ENCODE peak calls at places on chromosomes 2 and 18, in ten cellular contexts. One of them, this sample, is unnamed.

GRCh38 chr18:75218524-75218923 is 7.9 kb downstream of the TSHZ1 start:
- DNase-seq in sigmoid colon: no peak
- DNase-seq in PC-9: no peak
- DNase-seq in right cardiac atrium: no peak
- DNase-seq in A549: no peak
- DNase-seq in uterus: no peak
- DNase-seq in tibial artery: no peak
- DNase-seq in CD4-positive, CD25-positive, alpha-beta regulatory T cell: no peak
- DNase-seq in neural progenitor cell: no peak
- DNase-seq in fibroblast of lung: no peak
- DNase-seq in this sample: no peak

GRCh38 chr2:12507295-12507694 is 209.4 kb upstream of the TRIB2 start:
- DNase-seq in fibroblast of lung: peak; percentile 78
- DNase-seq in A549: no peak
- DNase-seq in CD4-positive, CD25-positive, alpha-beta regulatory T cell: peak; percentile 48
- DNase-seq in tibial artery: no peak
- DNase-seq in neural progenitor cell: no peak
- DNase-seq in uterus: no peak
- DNase-seq in right cardiac atrium: no peak
- DNase-seq in sigmoid colon: no peak
- DNase-seq in PC-9: peak; percentile 78
- DNase-seq in this sample: peak; percentile 52

GRCh38 chr18:34976534-34976898 is 64.7 kb upstream of the MAPRE2 start:
- DNase-seq in CD4-positive, CD25-positive, alpha-beta regulatory T cell: no peak
- DNase-seq in A549: no peak
- DNase-seq in uterus: no peak
- DNase-seq in right cardiac atrium: no peak
- DNase-seq in neural progenitor cell: no peak
- DNase-seq in sigmoid colon: no peak
- DNase-seq in PC-9: no peak
- DNase-seq in fibroblast of lung: no peak
- DNase-seq in tibial artery: peak; percentile 20
- DNase-seq in this sample: no peak

GRCh38 chr2:85713836-85714235 is 19.7 kb downstream of the GNLY start:
- DNase-seq in A549: no peak
- DNase-seq in PC-9: no peak
- DNase-seq in CD4-positive, CD25-positive, alpha-beta regulatory T cell: no peak
- DNase-seq in right cardiac atrium: no peak
- DNase-seq in tibial artery: no peak
- DNase-seq in neural progenitor cell: no peak
- DNase-seq in sigmoid colon: no peak
- DNase-seq in uterus: no peak
- DNase-seq in fibroblast of lung: no peak
- DNase-seq in this sample: no peak

GRCh38 chr2:180523629-180524340 is 456.6 kb upstream of the UBE2E3 start:
- DNase-seq in sigmoid colon: no peak
- DNase-seq in A549: peak; percentile 6
- DNase-seq in fibroblast of lung: peak; percentile 91
- DNase-seq in PC-9: peak; percentile 21
- DNase-seq in neural progenitor cell: no peak
- DNase-seq in tibial artery: no peak
- DNase-seq in right cardiac atrium: no peak
- DNase-seq in uterus: no peak
- DNase-seq in CD4-positive, CD25-positive, alpha-beta regulatory T cell: no peak
- DNase-seq in this sample: no peak

GRCh38 chr2:120626566-120626965 is 109.1 kb upstream of the GLI2 start:
- DNase-seq in right cardiac atrium: no peak
- DNase-seq in fibroblast of lung: no peak
- DNase-seq in sigmoid colon: peak; percentile 15
- DNase-seq in neural progenitor cell: no peak
- DNase-seq in tibial artery: no peak
- DNase-seq in CD4-positive, CD25-positive, alpha-beta regulatory T cell: no peak
- DNase-seq in uterus: no peak
- DNase-seq in A549: no peak
- DNase-seq in PC-9: no peak
- DNase-seq in this sample: no peak

GRCh38 chr2:109558076-109558882 is 55.5 kb downstream of the SEPTIN10 start:
- DNase-seq in sigmoid colon: no peak
- DNase-seq in uterus: no peak
- DNase-seq in neural progenitor cell: no peak
- DNase-seq in right cardiac atrium: no peak
- DNase-seq in tibial artery: no peak
- DNase-seq in CD4-positive, CD25-positive, alpha-beta regulatory T cell: no peak
- DNase-seq in PC-9: peak; percentile 41
- DNase-seq in fibroblast of lung: peak; percentile 86
- DNase-seq in A549: peak; percentile 46
- DNase-seq in this sample: no peak

GRCh38 chr2:210593166-210593565 is 36.8 kb downstream of the CPS1 start:
- DNase-seq in CD4-positive, CD25-positive, alpha-beta regulatory T cell: no peak
- DNase-seq in A549: no peak
- DNase-seq in uterus: no peak
- DNase-seq in neural progenitor cell: no peak
- DNase-seq in sigmoid colon: no peak
- DNase-seq in PC-9: no peak
- DNase-seq in right cardiac atrium: no peak
- DNase-seq in fibroblast of lung: peak; percentile 55
- DNase-seq in tibial artery: no peak
- DNase-seq in this sample: no peak

GRCh38 chr18:30987479-30988241 is 54.9 kb downstream of the DSC3 start:
- DNase-seq in right cardiac atrium: no peak
- DNase-seq in PC-9: peak; percentile 79
- DNase-seq in fibroblast of lung: peak; percentile 19
- DNase-seq in tibial artery: no peak
- DNase-seq in neural progenitor cell: no peak
- DNase-seq in sigmoid colon: no peak
- DNase-seq in CD4-positive, CD25-positive, alpha-beta regulatory T cell: no peak
- DNase-seq in uterus: no peak
- DNase-seq in A549: peak; percentile 28
- DNase-seq in this sample: no peak

GRCh38 chr18:36273347-36273746 is 24.2 kb upstream of the FHOD3 start:
- DNase-seq in right cardiac atrium: no peak
- DNase-seq in PC-9: no peak
- DNase-seq in sigmoid colon: no peak
- DNase-seq in neural progenitor cell: no peak
- DNase-seq in uterus: no peak
- DNase-seq in fibroblast of lung: no peak
- DNase-seq in CD4-positive, CD25-positive, alpha-beta regulatory T cell: no peak
- DNase-seq in tibial artery: no peak
- DNase-seq in A549: no peak
- DNase-seq in this sample: no peak

GRCh38 chr2:226600184-226600583 is 199.4 kb downstream of the IRS1 start:
- DNase-seq in PC-9: no peak
- DNase-seq in neural progenitor cell: no peak
- DNase-seq in sigmoid colon: no peak
- DNase-seq in A549: no peak
- DNase-seq in fibroblast of lung: peak; percentile 69
- DNase-seq in CD4-positive, CD25-positive, alpha-beta regulatory T cell: no peak
- DNase-seq in right cardiac atrium: no peak
- DNase-seq in uterus: no peak
- DNase-seq in tibial artery: no peak
- DNase-seq in this sample: no peak

GRCh38 chr18:13264986-13265900 is 46.7 kb downstream of the LDLRAD4 start:
- DNase-seq in tibial artery: no peak
- DNase-seq in CD4-positive, CD25-positive, alpha-beta regulatory T cell: no peak
- DNase-seq in fibroblast of lung: no peak
- DNase-seq in right cardiac atrium: no peak
- DNase-seq in neural progenitor cell: no peak
- DNase-seq in uterus: no peak
- DNase-seq in PC-9: no peak
- DNase-seq in A549: no peak
- DNase-seq in sigmoid colon: no peak
- DNase-seq in this sample: no peak

GRCh38 chr18:6732952-6733351 is 3.4 kb downstream of the ARHGAP28 start:
- DNase-seq in PC-9: no peak
- DNase-seq in right cardiac atrium: no peak
- DNase-seq in neural progenitor cell: no peak
- DNase-seq in fibroblast of lung: no peak
- DNase-seq in tibial artery: no peak
- DNase-seq in A549: no peak
- DNase-seq in sigmoid colon: no peak
- DNase-seq in uterus: no peak
- DNase-seq in CD4-positive, CD25-positive, alpha-beta regulatory T cell: no peak
- DNase-seq in this sample: no peak

GRCh38 chr18:48750485-48751175 is 200.1 kb downstream of the SMAD7 start:
- DNase-seq in fibroblast of lung: peak; percentile 76
- DNase-seq in CD4-positive, CD25-positive, alpha-beta regulatory T cell: no peak
- DNase-seq in neural progenitor cell: no peak
- DNase-seq in PC-9: no peak
- DNase-seq in tibial artery: peak; percentile 62
- DNase-seq in uterus: no peak
- DNase-seq in right cardiac atrium: peak; percentile 80
- DNase-seq in A549: no peak
- DNase-seq in sigmoid colon: no peak
- DNase-seq in this sample: no peak

GRCh38 chr2:153601812-153602211 is 123.2 kb upstream of the RPRM start:
- DNase-seq in right cardiac atrium: no peak
- DNase-seq in neural progenitor cell: no peak
- DNase-seq in PC-9: no peak
- DNase-seq in A549: no peak
- DNase-seq in sigmoid colon: no peak
- DNase-seq in fibroblast of lung: no peak
- DNase-seq in tibial artery: no peak
- DNase-seq in CD4-positive, CD25-positive, alpha-beta regulatory T cell: no peak
- DNase-seq in uterus: no peak
- DNase-seq in this sample: no peak

GRCh38 chr2:174663572-174663971 is 66.0 kb upstream of the WIPF1 start:
- DNase-seq in tibial artery: peak; percentile 47
- DNase-seq in A549: no peak
- DNase-seq in fibroblast of lung: peak; percentile 64
- DNase-seq in neural progenitor cell: no peak
- DNase-seq in CD4-positive, CD25-positive, alpha-beta regulatory T cell: no peak
- DNase-seq in right cardiac atrium: no peak
- DNase-seq in uterus: no peak
- DNase-seq in sigmoid colon: peak; percentile 71
- DNase-seq in PC-9: no peak
- DNase-seq in this sample: no peak

GRCh38 chr18:58394607-58395425 is 234.1 kb downstream of the ALPK2 start:
- DNase-seq in right cardiac atrium: no peak
- DNase-seq in CD4-positive, CD25-positive, alpha-beta regulatory T cell: no peak
- DNase-seq in sigmoid colon: no peak
- DNase-seq in uterus: no peak
- DNase-seq in tibial artery: no peak
- DNase-seq in PC-9: no peak
- DNase-seq in neural progenitor cell: no peak
- DNase-seq in A549: no peak
- DNase-seq in fibroblast of lung: peak; percentile 22
- DNase-seq in this sample: no peak

GRCh38 chr2:36902385-36903120 is 63.8 kb downstream of the STRN start:
- DNase-seq in CD4-positive, CD25-positive, alpha-beta regulatory T cell: no peak
- DNase-seq in fibroblast of lung: no peak
- DNase-seq in uterus: no peak
- DNase-seq in A549: no peak
- DNase-seq in neural progenitor cell: no peak
- DNase-seq in PC-9: no peak
- DNase-seq in right cardiac atrium: no peak
- DNase-seq in tibial artery: no peak
- DNase-seq in sigmoid colon: no peak
- DNase-seq in this sample: no peak
- H3K4me3 ChIP-seq in CD4-positive, CD25-positive, alpha-beta regulatory T cell: no peak overlapping the region
- H3K4me3 ChIP-seq in fibroblast of lung: no peak overlapping the region
- H3K4me3 ChIP-seq in uterus: no peak overlapping the region
- H3K4me3 ChIP-seq in A549: no peak overlapping the region
- H3K4me3 ChIP-seq in neural progenitor cell: no peak overlapping the region
- H3K4me3 ChIP-seq in PC-9: no peak overlapping the region
- H3K4me3 ChIP-seq in right cardiac atrium: no peak overlapping the region
- H3K4me3 ChIP-seq in tibial artery: no peak overlapping the region
- H3K4me3 ChIP-seq in sigmoid colon: no peak overlapping the region
- H3K4me3 ChIP-seq in this sample: no peak overlapping the region

GRCh38 chr2:111676423-111676822 is 207.6 kb downstream of the ANAPC1 start:
- DNase-seq in A549: no peak
- DNase-seq in right cardiac atrium: no peak
- DNase-seq in CD4-positive, CD25-positive, alpha-beta regulatory T cell: no peak
- DNase-seq in PC-9: no peak
- DNase-seq in fibroblast of lung: peak; percentile 34
- DNase-seq in sigmoid colon: no peak
- DNase-seq in neural progenitor cell: no peak
- DNase-seq in uterus: no peak
- DNase-seq in tibial artery: no peak
- DNase-seq in this sample: no peak

GRCh38 chr2:111675419-111676194 is 208.4 kb downstream of the ANAPC1 start:
- DNase-seq in right cardiac atrium: no peak
- DNase-seq in sigmoid colon: no peak
- DNase-seq in fibroblast of lung: no peak
- DNase-seq in CD4-positive, CD25-positive, alpha-beta regulatory T cell: no peak
- DNase-seq in uterus: no peak
- DNase-seq in A549: no peak
- DNase-seq in tibial artery: no peak
- DNase-seq in PC-9: no peak
- DNase-seq in neural progenitor cell: no peak
- DNase-seq in this sample: no peak

GRCh38 chr2:111678651-111679050 is 205.3 kb downstream of the ANAPC1 start:
- DNase-seq in sigmoid colon: no peak
- DNase-seq in PC-9: no peak
- DNase-seq in uterus: no peak
- DNase-seq in right cardiac atrium: no peak
- DNase-seq in CD4-positive, CD25-positive, alpha-beta regulatory T cell: no peak
- DNase-seq in tibial artery: no peak
- DNase-seq in fibroblast of lung: peak; percentile 62
- DNase-seq in neural progenitor cell: no peak
- DNase-seq in A549: no peak
- DNase-seq in this sample: no peak

GRCh38 chr2:111679202-111679601 is 204.8 kb downstream of the ANAPC1 start:
- DNase-seq in tibial artery: no peak
- DNase-seq in sigmoid colon: no peak
- DNase-seq in neural progenitor cell: no peak
- DNase-seq in A549: no peak
- DNase-seq in CD4-positive, CD25-positive, alpha-beta regulatory T cell: no peak
- DNase-seq in uterus: no peak
- DNase-seq in fibroblast of lung: no peak
- DNase-seq in right cardiac atrium: no peak
- DNase-seq in PC-9: no peak
- DNase-seq in this sample: no peak

GRCh38 chr2:111678161-111678560 is 205.8 kb downstream of the ANAPC1 start:
- DNase-seq in right cardiac atrium: no peak
- DNase-seq in neural progenitor cell: no peak
- DNase-seq in CD4-positive, CD25-positive, alpha-beta regulatory T cell: no peak
- DNase-seq in tibial artery: no peak
- DNase-seq in PC-9: no peak
- DNase-seq in fibroblast of lung: no peak
- DNase-seq in uterus: no peak
- DNase-seq in A549: no peak
- DNase-seq in sigmoid colon: no peak
- DNase-seq in this sample: no peak
- H3K4me3 ChIP-seq in right cardiac atrium: no peak overlapping the region
- H3K4me3 ChIP-seq in neural progenitor cell: no peak overlapping the region
- H3K4me3 ChIP-seq in CD4-positive, CD25-positive, alpha-beta regulatory T cell: no peak overlapping the region
- H3K4me3 ChIP-seq in tibial artery: no peak overlapping the region
- H3K4me3 ChIP-seq in PC-9: no peak overlapping the region
- H3K4me3 ChIP-seq in fibroblast of lung: no peak overlapping the region
- H3K4me3 ChIP-seq in uterus: no peak overlapping the region
- H3K4me3 ChIP-seq in A549: no peak overlapping the region
- H3K4me3 ChIP-seq in sigmoid colon: no peak overlapping the region
- H3K4me3 ChIP-seq in this sample: no peak overlapping the region

GRCh38 chr2:189570565-189570964 is 10.0 kb downstream of the SLC40A1 start:
- DNase-seq in neural progenitor cell: no peak
- DNase-seq in right cardiac atrium: no peak
- DNase-seq in uterus: no peak
- DNase-seq in tibial artery: no peak
- DNase-seq in sigmoid colon: no peak
- DNase-seq in fibroblast of lung: peak; percentile 90
- DNase-seq in PC-9: no peak
- DNase-seq in CD4-positive, CD25-positive, alpha-beta regulatory T cell: no peak
- DNase-seq in A549: no peak
- DNase-seq in this sample: no peak
- H3K4me3 ChIP-seq in neural progenitor cell: no peak overlapping the region
- H3K4me3 ChIP-seq in right cardiac atrium: no peak overlapping the region
- H3K4me3 ChIP-seq in uterus: no peak overlapping the region
- H3K4me3 ChIP-seq in tibial artery: no peak overlapping the region
- H3K4me3 ChIP-seq in sigmoid colon: no peak overlapping the region
- H3K4me3 ChIP-seq in fibroblast of lung: no peak overlapping the region
- H3K4me3 ChIP-seq in PC-9: no peak overlapping the region
- H3K4me3 ChIP-seq in CD4-positive, CD25-positive, alpha-beta regulatory T cell: no peak overlapping the region
- H3K4me3 ChIP-seq in A549: no peak overlapping the region
- H3K4me3 ChIP-seq in this sample: no peak overlapping the region

GRCh38 chr2:6301426-6301825 is 564.3 kb downstream of the CMPK2 start:
- DNase-seq in CD4-positive, CD25-positive, alpha-beta regulatory T cell: no peak
- DNase-seq in uterus: no peak
- DNase-seq in tibial artery: no peak
- DNase-seq in neural progenitor cell: no peak
- DNase-seq in right cardiac atrium: no peak
- DNase-seq in A549: no peak
- DNase-seq in PC-9: no peak
- DNase-seq in sigmoid colon: no peak
- DNase-seq in fibroblast of lung: no peak
- DNase-seq in this sample: no peak
- H3K4me3 ChIP-seq in CD4-positive, CD25-positive, alpha-beta regulatory T cell: no peak overlapping the region
- H3K4me3 ChIP-seq in uterus: no peak overlapping the region
- H3K4me3 ChIP-seq in tibial artery: no peak overlapping the region
- H3K4me3 ChIP-seq in neural progenitor cell: no peak overlapping the region
- H3K4me3 ChIP-seq in right cardiac atrium: no peak overlapping the region
- H3K4me3 ChIP-seq in A549: no peak overlapping the region
- H3K4me3 ChIP-seq in PC-9: no peak overlapping the region
- H3K4me3 ChIP-seq in sigmoid colon: no peak overlapping the region
- H3K4me3 ChIP-seq in fibroblast of lung: no peak overlapping the region
- H3K4me3 ChIP-seq in this sample: no peak overlapping the region

This sample was measured in CD8-positive, alpha-beta T cell.